ENCODE peak calls at places on chromosomes 16 and 17, in five cellular contexts. B is H9, T is neuronal stem cell, E is IMR-90, S is H1. J is an unnamed sample.

GRCh38 chr17:35291802-35292201 is 48.9 kb downstream of the SLFN5 start:
- DNase-seq in E (peak; percentile 8), T (no peak), S (no peak), B (no peak), J (no peak)

GRCh38 chr17:49224997-49225337 is 5.6 kb downstream of the PHOSPHO1 start:
- DNase-seq in B (no peak), E (no peak), T (no peak), S (no peak), J (no peak)

GRCh38 chr16:17377360-17378324 is 93.1 kb downstream of the XYLT1 start:
- DNase-seq in S (no peak), B (no peak), E (no peak), T (peak; percentile 47), J (no peak)

GRCh38 chr16:88317619-88317977 is 65.2 kb upstream of the ZNF469 start:
- DNase-seq in B (no peak), E (peak; percentile 55), T (no peak), S (no peak), J (no peak)

GRCh38 chr17:64492481-64493109 is 4.3 kb downstream of the POLG2 start:
- DNase-seq in T (no peak), E (no peak), S (no peak), B (no peak), J (no peak)

GRCh38 chr17:45837187-45837586 is 7.5 kb upstream of the SPPL2C start:
- DNase-seq in B (no peak), E (no peak), S (no peak), T (no peak), J (no peak)

GRCh38 chr16:57150682-57151330 is 35.0 kb downstream of the PSME3IP1 start:
- DNase-seq in S (no peak), B (no peak), E (peak; percentile 23), T (no peak), J (peak; percentile 39)

GRCh38 chr16:53052519-53053501 is at the start of gene CHD9NB:
- DNase-seq in E (peak; percentile 86), T (no peak), B (no peak), S (no peak), J (peak; percentile 49)

GRCh38 chr17:6047966-6048365 is 22.2 kb upstream of the WSCD1 start:
- DNase-seq in S (no peak), B (no peak), E (no peak), T (no peak), J (no peak)

GRCh38 chr17:21213491-21214014 is 408 bp downstream of the TMEM11 start:
- DNase-seq in B (no peak), E (no peak), T (no peak), S (no peak), J (no peak)

GRCh38 chr17:79019631-79020584 is 4.1 kb upstream of the C1QTNF1 start:
- DNase-seq in E (peak; percentile 78), B (no peak), T (peak; percentile 23), S (no peak), J (peak; percentile 70)

GRCh38 chr16:54504372-54504771 is 217.8 kb upstream of the IRX3 start:
- DNase-seq in B (no peak), T (no peak), E (no peak), S (no peak), J (peak; percentile 32)

GRCh38 chr17:76266244-76266938 is 1.2 kb downstream of the UBALD2 start:
- DNase-seq in B (no peak), S (no peak), T (no peak), E (peak; percentile 30), J (peak; percentile 79)

GRCh38 chr16:12612598-12613101 is 191.0 kb downstream of the CPPED1 start:
- DNase-seq in S (no peak), B (no peak), T (no peak), E (no peak), J (peak; percentile 32)

GRCh38 chr16:700684-701584 is 4.7 kb downstream of the FBXL16 start:
- DNase-seq in T (peak; percentile 75), S (peak; percentile 92), B (peak; percentile 69), E (no peak), J (peak; percentile 50)

GRCh38 chr17:66829386-66829864 is 5.5 kb upstream of the CACNG5 start:
- DNase-seq in E (peak; percentile 73), T (peak; percentile 70), B (peak; percentile 89), S (peak; percentile 79), J (peak; percentile 87)

GRCh38 chr16:89323120-89323960 is 105.8 kb downstream of the ZNF778 start:
- DNase-seq in E (no peak), S (no peak), T (no peak), B (no peak), J (no peak)
- H3K4me2 ChIP-seq in E (no peak overlapping the region), S (peak overlapping the region; percentile 19), T (no peak overlapping the region), B (no peak overlapping the region), J (no peak overlapping the region)

GRCh38 chr17:15431766-15432165 is 35.7 kb downstream of the CDRT4 start:
- DNase-seq in T (no peak), B (no peak), S (no peak), E (no peak), J (no peak)

GRCh38 chr17:15431201-15431600 is 36.2 kb downstream of the CDRT4 start:
- DNase-seq in B (no peak), T (no peak), S (no peak), E (no peak), J (no peak)

GRCh38 chr17:15436399-15437369 is 30.7 kb downstream of the CDRT4 start:
- DNase-seq in E (peak; percentile 34), S (peak; percentile 56), T (no peak), B (peak; percentile 59), J (peak; percentile 73)

GRCh38 chr17:15432807-15433547 is 34.4 kb downstream of the CDRT4 start:
- DNase-seq in B (no peak), T (no peak), E (peak; percentile 93), S (no peak), J (peak; percentile 58)
- H2BK5ac ChIP-seq in B (no peak overlapping the region), T (no peak overlapping the region), E (peak overlapping the region; percentile 70), S (no peak overlapping the region), J (no peak overlapping the region)

GRCh38 chr17:31064707-31065106 is 30.1 kb upstream of the NF1 start:
- DNase-seq in S (no peak), B (no peak), T (no peak), E (no peak), J (no peak)

GRCh38 chr17:31072186-31072585 is 22.6 kb upstream of the NF1 start:
- DNase-seq in T (peak; percentile 39), E (peak; percentile 56), S (no peak), B (no peak), J (peak; percentile 76)

GRCh38 chr17:31073411-31073810 is 21.4 kb upstream of the NF1 start:
- DNase-seq in S (no peak), T (no peak), B (no peak), E (no peak), J (no peak)

GRCh38 chr17:31067699-31068184 is 27.0 kb upstream of the NF1 start:
- DNase-seq in S (no peak), E (peak; percentile 88), B (no peak), T (no peak), J (no peak)

GRCh38 chr17:31068291-31068690 is 26.5 kb upstream of the NF1 start:
- DNase-seq in S (peak; percentile 86), B (peak; percentile 82), T (no peak), E (peak; percentile 41), J (peak; percentile 79)
- H3K4me2 ChIP-seq in S (no peak overlapping the region), B (no peak overlapping the region), T (no peak overlapping the region), E (peak overlapping the region; percentile 1), J (no peak overlapping the region)

DNA sequence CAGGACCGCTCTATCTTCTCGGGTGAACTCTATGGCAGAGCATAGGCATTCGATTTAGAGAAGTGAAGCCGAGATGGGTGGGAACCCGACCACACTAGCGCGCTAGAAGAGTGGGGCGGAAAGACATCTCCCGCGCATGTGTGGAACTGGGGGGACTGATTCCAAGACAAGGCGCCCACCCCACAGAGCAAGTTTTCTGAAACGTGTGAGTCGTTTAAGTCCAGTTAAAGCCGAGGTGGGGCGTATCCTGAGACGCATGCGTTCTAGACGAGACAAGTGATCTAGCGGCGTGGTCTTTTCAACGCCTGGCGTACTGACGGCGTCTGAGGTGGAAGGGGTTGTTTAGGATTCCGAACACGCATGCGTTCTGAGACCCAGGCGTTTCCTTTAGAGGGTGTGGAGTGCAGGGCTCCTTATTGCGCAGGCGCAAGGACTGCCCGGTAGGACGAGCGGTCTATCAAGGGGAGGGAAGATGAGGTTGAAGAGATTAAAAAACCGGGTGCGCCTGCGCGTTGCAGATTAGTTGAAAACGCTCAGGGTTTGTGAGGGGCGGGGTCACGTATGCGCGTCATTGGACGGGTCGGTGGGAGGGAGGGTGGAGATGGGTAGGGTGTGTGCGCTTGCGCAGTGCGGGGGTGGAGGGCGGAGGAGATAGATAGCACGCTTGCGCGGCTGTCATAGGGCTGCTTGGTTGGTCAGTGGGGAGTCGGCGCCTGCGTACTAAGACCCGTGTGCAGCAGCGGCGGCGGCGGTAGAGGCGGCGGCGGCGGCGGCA is at the start of gene EIF5A:
- DNase-seq in E (peak; percentile 100), B (peak; percentile 100), T (peak; percentile 100), S (peak; percentile 99), J (peak; percentile 100)
- H2BK5ac ChIP-seq in E (peak within 1 kb of the TSS; percentile 87), B (no peak within 1 kb of the TSS), T (peak within 1 kb of the TSS; percentile 80), S (peak within 1 kb of the TSS; percentile 97), J (peak within 1 kb of the TSS; percentile 51)

GRCh38 chr17:70859829-70860228 is 690.5 kb downstream of the KCNJ2 start:
- DNase-seq in B (no peak), E (peak; percentile 3), T (no peak), S (no peak), J (no peak)

GRCh38 chr17:70857351-70857750 is 688.0 kb downstream of the KCNJ2 start:
- DNase-seq in T (no peak), B (no peak), S (no peak), E (no peak), J (no peak)

GRCh38 chr17:70855401-70856054 is 686.2 kb downstream of the KCNJ2 start:
- DNase-seq in B (no peak), T (no peak), S (no peak), E (peak; percentile 90), J (no peak)
- H3K4me2 ChIP-seq in B (no peak overlapping the region), T (no peak overlapping the region), S (no peak overlapping the region), E (peak overlapping the region; percentile 71), J (no peak overlapping the region)